ENCODE peak calls at places on chromosome 5, in seven cellular contexts. W is heart left ventricle, I is coronary artery, P is cardiac muscle cell, C is foreskin fibroblast, A is lower lobe of right lung, L is sigmoid colon. K is an unnamed sample.

GRCh38 chr5:168851902-168852321 is 272.7 kb upstream of the PANK3 start:
- DNase-seq in P (no peak), W (no peak), L (no peak), C (no peak), A (no peak), I (no peak), K (peak)

GRCh38 chr5:168947212-168947868 is 353.6 kb downstream of the SLIT3 start:
- DNase-seq in I (no peak), W (peak), C (peak), P (peak), L (no peak), A (no peak), K (no peak)

GRCh38 chr5:129619782-129620181 is 128.1 kb upstream of the MINAR2 start:
- DNase-seq in P (no peak), C (no peak), W (no peak), A (no peak), L (no peak), I (no peak), K (no peak)

GRCh38 chr5:10538789-10539684 is 24.8 kb upstream of the ANKRD33B start:
- DNase-seq in L (no peak), A (no peak), C (no peak), I (no peak), W (no peak), P (no peak), K (peak)

GRCh38 chr5:180860273-180860886 is 696 bp downstream of the ZFP62 start:
- DNase-seq in W (no peak), C (peak), A (peak), I (no peak), P (no peak), L (no peak), K (peak)

GRCh38 chr5:100430268-100430900 is 104.8 kb upstream of the FAM174A start:
- DNase-seq in C (no peak), L (peak), W (peak), P (peak), A (peak), I (no peak), K (peak)

GRCh38 chr5:107696071-107696470 is 25.3 kb upstream of the EFNA5 start:
- DNase-seq in A (no peak), W (no peak), L (no peak), P (no peak), I (no peak), C (no peak), K (no peak)

GRCh38 chr5:132439521-132440206 is 50.9 kb downstream of the IRF1 start:
- DNase-seq in I (no peak), P (no peak), A (no peak), L (peak), W (peak), C (peak), K (no peak)

GRCh38 chr5:54518146-54519082 is 855 bp downstream of the SNX18 start:
- DNase-seq in W (peak), I (peak), A (peak), P (peak), C (no peak), L (peak), K (no peak)

GRCh38 chr5:132253452-132254320 is 3.8 kb upstream of the PDLIM4 start:
- DNase-seq in P (no peak), C (no peak), I (peak), A (no peak), L (peak), W (no peak), K (no peak)

GRCh38 chr5:68415177-68416085 is 199.9 kb downstream of the PIK3R1 start:
- DNase-seq in A (no peak), P (no peak), W (peak), L (no peak), I (no peak), C (no peak), K (peak)

GRCh38 chr5:91443761-91444467 is 60.8 kb upstream of the ARRDC3 start:
- DNase-seq in L (no peak), I (no peak), C (no peak), P (no peak), W (no peak), A (no peak), K (no peak)

GRCh38 chr5:29208026-29208425 is 1985.5 kb upstream of the CDH6 start:
- DNase-seq in L (no peak), C (no peak), A (no peak), I (no peak), W (no peak), P (no peak), K (no peak)

GRCh38 chr5:415928-416635 is 26.9 kb upstream of the EXOC3 start:
- DNase-seq in L (peak), A (peak), W (no peak), I (no peak), P (no peak), C (no peak), K (no peak)

GRCh38 chr5:125558466-125558865 is 812.0 kb upstream of the ZNF608 start:
- DNase-seq in C (no peak), L (no peak), P (peak), I (no peak), A (no peak), W (no peak), K (no peak)

GRCh38 chr5:135930949-135931295 is 23.9 kb downstream of the LECT2 start:
- DNase-seq in C (no peak), P (no peak), W (no peak), I (no peak), A (no peak), L (no peak), K (no peak)

GRCh38 chr5:95861858-95862561 is 39.5 kb upstream of the GLRX start:
- DNase-seq in C (no peak), W (no peak), L (no peak), P (no peak), A (no peak), I (no peak), K (no peak)

GRCh38 chr5:62732677-62733121 is 154.1 kb downstream of the LRRC70 start:
- DNase-seq in P (no peak), I (no peak), A (no peak), L (no peak), C (no peak), W (no peak), K (no peak)

GRCh38 chr5:55865831-55866230 is 14.7 kb downstream of the IL31RA start:
- DNase-seq in C (peak), P (peak), W (no peak), L (no peak), I (no peak), A (no peak), K (no peak)

GRCh38 chr5:166961938-166962337 is 1329.5 kb upstream of the WWC1 start:
- DNase-seq in L (no peak), C (no peak), W (no peak), A (no peak), I (no peak), P (no peak), K (no peak)

GRCh38 chr5:107668933-107669542 is 1.7 kb downstream of the EFNA5 start:
- DNase-seq in I (no peak), C (no peak), A (no peak), P (peak), W (peak), L (no peak), K (no peak)

GRCh38 chr5:102307232-102307631 is 11.1 kb upstream of the SLCO4C1 start:
- DNase-seq in P (no peak), I (no peak), A (no peak), C (no peak), W (no peak), L (no peak), K (no peak)

GRCh38 chr5:89556215-89557009 is 673.4 kb upstream of the MEF2C start:
- DNase-seq in A (no peak), I (no peak), L (no peak), P (no peak), W (no peak), C (peak), K (no peak)

GRCh38 chr5:96768708-96769251 is 39.0 kb downstream of the ERAP1 start:
- DNase-seq in C (no peak), W (no peak), L (no peak), A (no peak), I (no peak), P (no peak), K (no peak)

GRCh38 chr5:60597570-60597969 is 102.4 kb downstream of the DEPDC1B start:
- DNase-seq in P (no peak), W (no peak), A (no peak), C (no peak), I (no peak), L (no peak), K (no peak)

GRCh38 chr5:79535477-79536192 is 21.7 kb upstream of the HOMER1 start:
- DNase-seq in C (no peak), P (no peak), I (no peak), W (no peak), L (no peak), A (no peak), K (no peak)

GRCh38 chr5:168939887-168940534 is 360.8 kb upstream of the PANK3 start:
- DNase-seq in C (no peak), W (no peak), I (no peak), L (no peak), P (no peak), A (no peak), K (no peak)

GRCh38 chr5:58860680-58861079 is 277.8 kb downstream of the RAB3C start:
- DNase-seq in L (no peak), P (no peak), I (no peak), A (no peak), W (no peak), C (no peak), K (no peak)

DNA sequence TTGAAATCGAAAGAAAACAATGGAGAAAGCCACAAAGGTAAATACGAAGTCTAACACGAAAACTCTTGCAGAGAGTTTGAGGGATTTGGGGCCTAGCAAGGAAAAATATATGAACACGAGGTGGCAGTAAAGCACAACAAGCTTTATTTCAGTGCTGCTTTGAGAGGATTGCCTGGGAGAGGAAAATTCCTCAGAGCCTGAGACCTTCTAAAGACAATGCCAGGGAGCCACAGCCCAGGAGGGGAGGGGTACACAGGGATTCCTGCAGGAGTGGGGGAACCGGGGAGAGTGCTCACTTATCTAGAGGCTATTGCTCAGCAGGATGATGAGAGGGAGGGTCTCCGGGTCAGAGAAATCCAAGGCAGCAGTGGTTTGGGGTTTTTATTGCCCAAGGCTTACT is 134.9 kb upstream of the ADCY2 start:
- DNase-seq in P (peak), A (no peak), C (peak), I (no peak), L (no peak), W (no peak), K (peak)
- TF ChIP-seq CTCF in P (peak), A (peak), C (peak), I (no peak), L (peak), W (no peak), K (peak)

DNA sequence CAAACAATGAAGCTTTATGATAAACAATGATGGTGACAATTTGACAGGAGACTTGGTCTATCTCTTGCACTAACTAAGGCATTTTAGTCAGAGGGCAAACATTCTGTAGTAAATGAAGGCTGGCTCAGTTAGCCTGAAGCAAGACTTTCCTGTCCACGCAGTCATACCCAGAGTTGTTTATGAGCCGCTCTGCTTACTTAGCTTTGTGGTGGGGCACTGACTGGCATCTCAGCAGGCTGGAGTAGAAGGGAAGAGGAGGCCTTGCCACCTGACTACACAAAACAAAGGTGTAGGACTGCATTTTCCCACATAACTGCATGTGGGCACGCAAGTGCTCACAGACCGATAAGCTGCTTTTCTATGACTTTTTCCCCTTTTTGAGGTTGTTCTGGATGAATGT is 133.7 kb upstream of the EPB41L4A start:
- DNase-seq in P (no peak), A (no peak), I (no peak), W (no peak), L (no peak), C (no peak), K (no peak)
- H3K4me3 ChIP-seq in P (no peak), A (no peak), I (no peak), W (no peak), L (no peak), C (no peak), K (no peak)

GRCh38 chr5:177302354-177303110 is 987 bp downstream of the RAB24 start:
- DNase-seq in W (no peak), L (peak), P (no peak), C (no peak), I (peak), A (no peak), K (no peak)
- TF ChIP-seq CTCF in W (no peak), L (no peak), P (peak), C (no peak), I (no peak), A (no peak), K (no peak)

DNA sequence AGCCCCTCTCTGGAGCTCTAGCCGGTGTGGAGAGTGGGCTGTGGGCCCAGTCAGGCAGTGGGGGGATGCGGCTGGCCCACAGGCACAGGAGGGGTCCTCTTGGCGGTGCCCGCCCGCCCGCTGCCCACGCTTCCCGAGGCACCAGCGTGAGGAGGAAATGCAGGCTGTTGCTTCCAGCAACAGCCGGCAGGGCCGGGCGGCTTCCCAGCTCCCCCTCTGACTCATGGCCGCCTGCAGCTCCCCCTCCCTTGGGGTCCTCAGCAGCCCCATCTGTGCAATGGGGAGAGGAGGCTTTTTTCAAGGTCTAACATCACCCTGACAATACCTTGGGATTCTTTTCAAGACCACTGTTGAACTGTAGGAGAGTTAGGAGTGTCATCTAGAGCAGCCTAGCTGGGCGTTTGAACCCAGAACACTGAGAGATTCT is 10.4 kb downstream of the CXXC5 start:
- DNase-seq in W (peak), C (no peak), I (no peak), L (no peak), P (no peak), A (no peak), K (no peak)
- H3K4me3 ChIP-seq in W (no peak), C (peak), I (peak), L (no peak), P (no peak), A (no peak), K (no peak)

GRCh38 chr5:73786043-73786831 is 160.2 kb downstream of the ARHGEF28 start:
- DNase-seq in W (no peak), A (no peak), P (no peak), L (no peak), I (no peak), C (no peak), K (no peak)

GRCh38 chr5:73780297-73781080 is 154.5 kb downstream of the ARHGEF28 start:
- DNase-seq in A (peak), I (no peak), L (no peak), W (no peak), C (no peak), P (no peak), K (no peak)

GRCh38 chr5:73783823-73784222 is 157.8 kb downstream of the ARHGEF28 start:
- DNase-seq in L (no peak), C (no peak), W (no peak), I (no peak), A (no peak), P (no peak), K (no peak)
- TF ChIP-seq CTCF in L (no peak), C (peak), W (no peak), I (no peak), A (peak), P (peak), K (peak)